ENCODE peak calls at places on chromosome 14, in five cellular contexts. J is psoas muscle; L is right lobe of liver; V is CD8-positive, alpha-beta T cell; S is vagina. U is an unnamed sample.

GRCh38 chr14:65287264-65288131 is 125.0 kb upstream of the FUT8 start:
- DNase-seq in J (no peak), L (no peak), V (peak), S (no peak), U (no peak)

GRCh38 chr14:94132285-94132887 is 3.0 kb upstream of the IFI27L2 start:
- DNase-seq in J (no peak), L (no peak), V (peak), S (no peak), U (no peak)

GRCh38 chr14:37595809-37596595 is 573 bp downstream of the TTC6 start:
- DNase-seq in J (no peak), L (peak), V (no peak), S (no peak), U (peak)

GRCh38 chr14:80059041-80059440 is 152.3 kb downstream of the DIO2 start:
- DNase-seq in J (no peak), L (no peak), V (no peak), S (no peak), U (no peak)

GRCh38 chr14:23536494-23536893 is 15.1 kb downstream of the ZFHX2 start:
- DNase-seq in J (no peak), L (no peak), V (no peak), S (no peak), U (no peak)

GRCh38 chr14:89284368-89285058 is 132.5 kb downstream of the FOXN3 start:
- DNase-seq in J (no peak), L (no peak), V (no peak), S (no peak), U (no peak)

GRCh38 chr14:49975799-49976198 is 82.9 kb downstream of the ARF6 start:
- DNase-seq in J (no peak), L (no peak), V (no peak), S (no peak), U (no peak)

GRCh38 chr14:54487771-54488170 is 1.0 kb downstream of the GMFB start:
- DNase-seq in J (no peak), L (no peak), V (no peak), S (no peak), U (no peak)

GRCh38 chr14:52391866-52392600 is 77.9 kb downstream of the PTGER2 start:
- DNase-seq in J (no peak), L (no peak), V (no peak), S (no peak), U (no peak)

GRCh38 chr14:55913324-55914035 is 204.7 kb upstream of the PELI2 start:
- DNase-seq in J (no peak), L (no peak), V (no peak), S (no peak), U (no peak)

GRCh38 chr14:90532826-90533525 is 136.1 kb downstream of the CALM1 start:
- DNase-seq in J (peak), L (no peak), V (no peak), S (no peak), U (no peak)

GRCh38 chr14:74583689-74584434 is 28.2 kb downstream of the LTBP2 start:
- DNase-seq in J (peak), L (no peak), V (no peak), S (no peak), U (no peak)

GRCh38 chr14:63130531-63130930 is 73.7 kb upstream of the RHOJ start:
- DNase-seq in J (no peak), L (no peak), V (no peak), S (no peak), U (no peak)

GRCh38 chr14:65770681-65771080 is 358.2 kb downstream of the FUT8 start:
- DNase-seq in J (no peak), L (no peak), V (no peak), S (no peak), U (no peak)

GRCh38 chr14:106564058-106564643 is 1037.8 kb downstream of the TMEM121 start:
- DNase-seq in J (no peak), L (peak), V (peak), S (no peak), U (peak)

GRCh38 chr14:95660550-95661515 is 25.4 kb upstream of the TCL1B start:
- DNase-seq in J (no peak), L (no peak), V (no peak), S (no peak), U (no peak)

GRCh38 chr14:35366048-35366428 is 38.5 kb downstream of the NFKBIA start:
- DNase-seq in J (peak), L (peak), V (no peak), S (no peak), U (no peak)

GRCh38 chr14:23177181-23177580 is 6.3 kb downstream of the SLC7A8 start:
- DNase-seq in J (no peak), L (no peak), V (no peak), S (no peak), U (no peak)

GRCh38 chr14:92005019-92005418 is 34.8 kb downstream of the TRIP11 start:
- DNase-seq in J (no peak), L (no peak), V (no peak), S (no peak), U (no peak)

GRCh38 chr14:66918527-66918926 is 270.7 kb upstream of the GARIN2 start:
- DNase-seq in J (no peak), L (no peak), V (no peak), S (no peak), U (no peak)

GRCh38 chr14:93115920-93116675 is at the start of gene ITPK1:
- DNase-seq in J (peak), L (peak), V (peak), S (no peak), U (peak)

GRCh38 chr14:71103662-71104484 is 196.6 kb downstream of the PCNX1 start:
- DNase-seq in J (no peak), L (no peak), V (no peak), S (no peak), U (no peak)

GRCh38 chr14:24032727-24033418 is 18.9 kb upstream of the CARMIL3 start:
- DNase-seq in J (peak), L (no peak), V (no peak), S (no peak), U (no peak)

GRCh38 chr14:74437654-74438053 is 11.6 kb upstream of the SYNDIG1L start:
- DNase-seq in J (no peak), L (no peak), V (no peak), S (no peak), U (no peak)

GRCh38 chr14:28678887-28679286 is 87.7 kb upstream of the FOXG1 start:
- DNase-seq in J (no peak), L (no peak), V (no peak), S (no peak), U (no peak)

GRCh38 chr14:77590845-77591506 is 25.5 kb downstream of the SPTLC2 start:
- DNase-seq in J (no peak), L (no peak), V (no peak), S (no peak), U (no peak)

GRCh38 chr14:100827751-100828447 is 2.0 kb downstream of the MEG3 start:
- DNase-seq in J (no peak), L (no peak), V (no peak), S (no peak), U (no peak)
- H3K4me3 ChIP-seq in J (peak), L (peak), V (no peak), S (peak), U (peak)

GRCh38 chr14:105469456-105470162 is 5.0 kb upstream of the CRIP2 start:
- DNase-seq in J (no peak), L (no peak), V (no peak), S (no peak), U (no peak)
- H3K27ac ChIP-seq in J (no peak), L (peak), V (no peak), S (no peak), U (peak)

GRCh38 chr14:61569308-61569707 is 126.0 kb upstream of the HIF1A start:
- DNase-seq in J (no peak), L (no peak), V (no peak), S (no peak), U (no peak)

GRCh38 chr14:61569783-61570182 is 125.5 kb upstream of the HIF1A start:
- DNase-seq in J (peak), L (no peak), V (peak), S (no peak), U (peak)

GRCh38 chr14:61571931-61572330 is 123.4 kb upstream of the HIF1A start:
- DNase-seq in J (no peak), L (no peak), V (no peak), S (no peak), U (no peak)

GRCh38 chr14:61570961-61571299 is 124.4 kb upstream of the HIF1A start:
- DNase-seq in J (no peak), L (no peak), V (no peak), S (no peak), U (no peak)

DNA sequence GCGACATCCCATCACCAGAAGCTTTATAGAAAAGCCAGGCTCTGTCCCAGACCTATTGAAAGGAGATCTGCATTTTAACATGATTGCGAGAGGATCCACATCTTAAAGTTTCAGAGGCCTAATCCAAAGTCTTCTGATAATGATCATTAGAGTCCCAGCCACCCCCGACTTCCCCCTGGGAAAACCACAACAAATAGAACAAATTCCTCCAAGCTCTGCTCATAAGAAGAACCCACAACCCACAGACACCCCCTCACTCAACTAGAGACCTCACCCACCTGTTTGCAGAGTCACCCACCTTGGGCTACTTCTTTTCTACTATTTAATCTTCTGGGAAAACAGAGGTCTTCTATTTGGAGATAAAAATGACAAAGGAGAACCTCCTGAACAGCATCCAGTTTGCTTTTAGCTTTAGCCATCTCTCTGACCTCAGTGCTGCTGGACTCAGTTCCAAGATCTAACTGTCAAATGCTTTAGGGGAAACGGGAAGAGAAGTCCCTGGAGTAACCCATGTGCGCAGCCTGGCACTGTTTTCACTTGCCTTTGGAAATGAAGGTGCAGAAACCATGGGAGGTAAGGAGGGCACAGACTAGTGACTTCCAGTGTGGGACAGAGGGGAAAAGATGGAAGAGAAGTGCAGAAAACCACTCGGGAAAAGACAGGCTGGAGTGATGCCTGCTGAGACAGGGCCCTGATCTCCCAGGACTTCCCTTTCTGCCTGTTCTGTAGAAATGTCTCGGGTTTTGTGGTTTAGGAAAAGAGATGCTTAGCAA is 124.9 kb upstream of the HIF1A start:
- DNase-seq in J (no peak), L (no peak), V (no peak), S (no peak), U (no peak)
- H3K4me3 ChIP-seq in J (no peak), L (no peak), V (no peak), S (no peak), U (no peak)

DNA sequence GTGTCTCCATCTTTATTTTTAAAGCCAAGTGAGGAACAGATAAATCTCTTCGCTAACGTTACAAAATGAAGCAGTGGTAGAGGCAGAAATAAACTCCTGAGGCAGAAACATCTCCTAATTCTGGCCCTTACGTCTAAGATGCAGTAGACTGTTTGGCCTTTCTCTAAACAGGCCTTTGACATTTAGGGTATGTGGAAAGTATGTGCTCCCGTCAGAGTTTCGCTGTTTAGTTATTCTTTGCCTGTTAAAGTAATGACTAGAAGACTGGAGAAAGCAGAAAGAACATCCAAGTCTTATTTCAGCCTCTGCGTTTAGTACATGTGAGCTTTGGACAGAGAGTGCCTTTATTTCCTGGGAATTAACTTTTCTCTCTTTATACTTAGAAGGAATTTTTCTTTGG is 216.6 kb downstream of the RAD51B start:
- DNase-seq in J (no peak), L (no peak), V (no peak), S (no peak), U (no peak)
- H3K27ac ChIP-seq in J (no peak), L (no peak), V (no peak), S (no peak), U (no peak)

GRCh38 chr14:21535545-21536394 is 9.6 kb upstream of the SALL2 start:
- DNase-seq in J (no peak), L (no peak), V (no peak), S (no peak), U (no peak)

GRCh38 chr14:21536395-21537087 is 10.4 kb upstream of the SALL2 start:
- DNase-seq in J (no peak), L (no peak), V (no peak), S (no peak), U (no peak)

GRCh38 chr14:21534576-21534975 is 8.4 kb upstream of the SALL2 start:
- DNase-seq in J (no peak), L (no peak), V (no peak), S (no peak), U (no peak)

GRCh38 chr14:21539154-21539940 is 13.2 kb upstream of the SALL2 start:
- DNase-seq in J (no peak), L (no peak), V (no peak), S (no peak), U (no peak)

GRCh38 chr14:21537088-21537424 is 10.9 kb upstream of the SALL2 start:
- DNase-seq in J (no peak), L (no peak), V (no peak), S (no peak), U (no peak)
- H3K4me3 ChIP-seq in J (peak), L (no peak), V (no peak), S (peak), U (peak)